ENCODE peak calls at places on chromosomes 7 and 10, in four cellular contexts. X, R, H and E are unnamed samples.

GRCh38 chr7:134429481-134429880 is 29.4 kb downstream of the AKR1B1 start:
- DNase-seq in R (no peak), X (no peak), H (no peak), E (no peak)

GRCh38 chr7:14125998-14126397 is 136.5 kb upstream of the ETV1 start:
- DNase-seq in H (no peak), X (no peak), R (no peak), E (no peak)

GRCh38 chr7:13007331-13007730 is 319.9 kb downstream of the ARL4A start:
- DNase-seq in H (no peak), X (no peak), R (no peak), E (no peak)

GRCh38 chr7:36264123-36264916 is 111.3 kb downstream of the EEPD1 start:
- DNase-seq in R (no peak), H (no peak), X (no peak), E (no peak)

GRCh38 chr7:78055160-78055559 is 256.6 kb downstream of the PHTF2 start:
- DNase-seq in R (no peak), H (no peak), X (no peak), E (no peak)

GRCh38 chr10:71981868-71982230 is 17.7 kb downstream of the CHST3 start:
- DNase-seq in H (no peak), X (no peak), R (no peak), E (no peak)

GRCh38 chr10:7409045-7409731 is 1.6 kb downstream of the SFMBT2 start:
- DNase-seq in X (no peak), H (peak; percentile 56), R (peak; percentile 51), E (peak; percentile 61)

GRCh38 chr7:39459606-39460090 is 106.6 kb upstream of the YAE1 start:
- DNase-seq in X (no peak), H (no peak), R (no peak), E (no peak)

GRCh38 chr10:8365935-8366911 is 311.7 kb downstream of the GATA3 start:
- DNase-seq in R (peak; percentile 12), X (peak; percentile 42), H (no peak), E (peak; percentile 80)

GRCh38 chr10:12396093-12396492 is 46.7 kb downstream of the CAMK1D start:
- DNase-seq in R (no peak), H (no peak), X (no peak), E (no peak)

GRCh38 chr10:70518695-70519094 is 40.1 kb downstream of the PALD1 start:
- DNase-seq in R (no peak), H (no peak), X (no peak), E (no peak)

GRCh38 chr10:88759366-88760101 is at the start of gene LIPN:
- DNase-seq in X (no peak), R (no peak), H (no peak), E (no peak)

GRCh38 chr10:3220853-3221252 is 48.3 kb upstream of the PITRM1 start:
- DNase-seq in X (no peak), R (no peak), H (no peak), E (no peak)

GRCh38 chr10:13920031-13920430 is 333.3 kb downstream of the PRPF18 start:
- DNase-seq in H (no peak), R (no peak), X (no peak), E (no peak)

GRCh38 chr7:74187915-74188675 is 13.9 kb downstream of the EIF4H start:
- DNase-seq in H (no peak), R (no peak), X (no peak), E (no peak)

DNA sequence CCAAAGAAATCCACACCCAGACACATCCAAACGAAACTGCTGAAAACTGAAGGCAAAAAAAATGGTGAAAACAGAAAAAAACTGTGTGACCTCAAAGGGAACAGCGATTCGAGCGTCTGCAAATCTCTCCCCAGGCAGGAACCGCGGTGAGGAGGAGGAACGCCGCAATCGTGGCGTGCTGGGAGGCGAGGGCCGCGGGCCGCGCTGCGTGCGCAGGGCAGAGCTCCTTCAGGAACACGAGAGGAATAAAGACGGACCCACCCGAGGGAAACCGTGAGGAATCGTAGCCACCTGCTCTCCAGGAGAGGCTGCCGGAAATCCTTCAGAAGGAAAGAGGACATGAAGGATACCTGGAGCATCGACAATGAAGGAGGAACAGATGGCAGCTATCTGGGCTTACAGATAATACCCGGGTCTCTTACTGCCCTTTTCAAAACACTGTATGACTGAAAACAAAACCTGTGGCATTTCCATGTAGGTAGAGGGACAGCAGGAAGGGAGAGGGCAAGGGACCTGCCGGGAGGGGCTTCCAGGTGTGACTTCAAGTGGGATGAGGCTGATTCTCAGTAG is 266.0 kb downstream of the MAD1L1 start:
- DNase-seq in H (no peak), X (no peak), R (no peak), E (no peak)
- TF ChIP-seq USF2 in H (no peak), X (no peak), R (no peak), E (no peak)

GRCh38 chr10:15370212-15370740 is 813 bp downstream of the FAM171A1 start:
- DNase-seq in R (no peak), H (peak; percentile 27), X (no peak), E (peak; percentile 32)
- TF ChIP-seq POLR2AphosphoS2 in R (no peak), H (no peak), X (no peak), E (no peak)

DNA sequence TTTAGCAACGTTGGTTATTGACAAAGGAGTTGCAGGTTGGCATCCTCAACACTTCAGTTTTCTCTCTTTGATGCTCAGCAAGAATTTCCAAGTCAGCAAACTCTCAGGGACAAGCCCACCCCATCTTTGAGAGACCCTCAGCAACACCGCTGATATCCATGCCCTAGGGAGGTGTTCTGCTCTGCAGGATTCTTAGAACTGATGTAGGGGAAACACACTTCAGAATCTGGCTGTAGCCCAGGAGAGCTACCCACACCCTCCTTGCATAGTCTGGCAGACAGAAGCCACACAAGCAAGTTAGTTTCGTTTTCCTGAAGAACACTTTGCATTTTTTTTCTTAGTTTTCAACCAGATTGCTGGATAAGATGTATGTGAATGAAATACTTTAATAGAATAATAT is 827 bp downstream of the SAMD9L start:
- DNase-seq in H (peak; percentile 25), R (peak; percentile 51), X (no peak), E (peak; percentile 11)
- TF ChIP-seq USF2 in H (no peak), R (no peak), X (no peak), E (no peak)

GRCh38 chr10:97332586-97333350 is 1.8 kb downstream of the FRAT2 start:
- DNase-seq in H (peak; percentile 50), R (no peak), X (peak; percentile 77), E (peak; percentile 43)

GRCh38 chr10:97328646-97329453 is 5.7 kb downstream of the FRAT2 start:
- DNase-seq in H (no peak), X (peak; percentile 90), R (no peak), E (no peak)

GRCh38 chr10:97331304-97331703 is 3.2 kb downstream of the FRAT2 start:
- DNase-seq in X (no peak), H (no peak), R (no peak), E (no peak)

GRCh38 chr10:97325754-97326153 is 6.7 kb downstream of the FRAT1 start:
- DNase-seq in R (no peak), H (no peak), X (no peak), E (no peak)

DNA sequence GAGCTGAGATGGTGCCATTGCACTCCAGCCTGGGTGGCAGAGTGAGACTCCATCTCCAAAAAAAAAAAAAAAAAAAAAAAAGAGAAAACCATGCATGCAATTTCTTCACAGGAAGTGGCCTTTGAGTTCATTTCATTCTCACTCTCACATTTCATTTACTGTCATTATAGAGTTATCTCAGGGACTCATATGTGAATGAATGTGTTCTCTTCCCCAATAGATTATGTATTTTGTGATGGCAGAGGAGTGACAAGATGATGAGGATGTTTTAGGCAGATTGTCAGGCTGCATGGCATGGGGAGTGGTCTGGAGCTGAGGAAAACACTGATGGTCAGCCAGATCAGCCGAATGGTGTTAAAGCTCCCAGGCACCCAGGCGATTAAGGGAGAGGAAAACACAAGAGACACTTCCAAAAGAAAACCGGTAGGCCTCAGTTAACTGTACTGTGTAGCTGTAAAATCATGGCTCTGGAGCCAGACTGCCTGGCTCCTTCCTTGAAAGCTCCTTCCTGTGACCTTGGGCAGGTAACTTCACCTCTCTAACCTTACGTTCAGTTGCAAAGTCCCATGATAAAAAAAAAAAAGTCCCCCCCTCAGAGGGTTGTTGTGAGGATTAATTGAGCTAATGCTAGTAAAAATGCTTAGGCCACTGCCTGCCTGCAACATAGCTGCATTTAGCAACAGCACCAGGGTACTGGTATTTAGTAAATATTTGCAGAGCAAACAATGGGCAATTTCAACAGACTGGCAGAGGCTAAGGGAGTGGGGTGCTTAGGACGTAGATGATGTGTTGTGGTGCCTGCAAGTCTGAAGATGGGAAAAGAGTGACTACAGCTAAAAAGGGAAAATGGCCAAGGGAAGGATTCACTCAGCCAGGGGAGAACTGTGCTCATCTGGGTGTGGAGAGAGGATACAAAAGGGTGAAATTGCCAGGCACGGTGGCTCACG is 6.9 kb downstream of the FRAT2 start:
- DNase-seq in R (no peak), H (peak; percentile 48), X (peak; percentile 96), E (peak; percentile 88)
- TF ChIP-seq POLR2AphosphoS2 in R (no peak), H (no peak), X (no peak), E (no peak)

GRCh38 chr10:111522551-111522950 is 445.7 kb downstream of the ADRA2A start:
- DNase-seq in R (no peak), H (no peak), X (no peak), E (no peak)

GRCh38 chr10:111522141-111522540 is 445.3 kb downstream of the ADRA2A start:
- DNase-seq in H (no peak), R (no peak), X (no peak), E (no peak)

GRCh38 chr10:111523016-111523415 is 446.2 kb downstream of the ADRA2A start:
- DNase-seq in X (no peak), H (no peak), R (no peak), E (no peak)

GRCh38 chr10:111524134-111524533 is 447.3 kb downstream of the ADRA2A start:
- DNase-seq in H (no peak), X (no peak), R (no peak), E (no peak)

GRCh38 chr10:111525696-111526095 is 448.9 kb downstream of the ADRA2A start:
- DNase-seq in R (no peak), H (no peak), X (no peak), E (no peak)
- TF ChIP-seq USF2 in R (no peak), H (no peak), X (no peak), E (no peak)

DNA sequence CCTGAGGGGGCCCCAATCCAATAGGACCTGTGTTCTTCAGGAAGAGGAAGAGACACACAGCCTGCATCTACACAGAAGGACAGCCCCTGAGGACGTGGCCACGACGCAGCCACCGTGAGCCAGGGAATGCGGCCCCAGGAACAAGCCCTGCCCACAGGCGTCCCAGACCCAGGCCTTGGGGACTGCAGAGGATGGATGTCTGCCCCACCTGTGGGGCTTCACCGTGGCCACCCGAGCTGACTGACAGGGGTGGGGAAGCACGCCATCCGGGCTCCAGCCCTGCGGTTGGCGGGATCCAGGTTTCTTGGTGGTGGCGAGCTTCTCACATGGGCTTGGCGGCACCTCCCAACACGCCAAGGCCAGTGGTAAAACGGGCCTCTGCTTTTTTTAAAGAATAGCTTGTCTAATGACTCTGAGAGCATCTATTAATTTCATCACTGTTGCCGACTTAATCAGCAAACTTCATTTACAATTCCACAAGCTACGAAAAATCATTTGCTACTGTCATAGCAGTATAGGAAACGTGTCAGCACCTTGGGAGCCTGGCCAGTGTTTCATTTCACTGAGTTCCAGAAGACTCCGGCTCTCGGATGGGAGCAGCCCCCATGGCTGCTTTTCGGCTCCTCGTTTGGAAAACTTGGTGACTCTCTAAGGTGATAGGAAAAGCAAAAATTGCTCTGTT is 584.0 kb downstream of the PTPRN2 start:
- DNase-seq in R (no peak), H (no peak), X (no peak), E (no peak)
- TF ChIP-seq POLR2AphosphoS2 in R (no peak), H (no peak), X (no peak), E (no peak)